ENCODE peak calls at places on chromosomes 3 and 15, in five cellular contexts. Z is AG09319; J is GM20000; O is neural crest cell; U is CD8-positive, alpha-beta T cell. H is an unnamed sample.
A peak's percentile ranks its signal among the peaks of the same experiment; 100 is the strongest.

GRCh38 chr3:139136459-139137190 is 91.9 kb upstream of the PRR23C start:
- DNase-seq in O (no peak), Z (no peak), J (no peak), U (no peak), H (no peak)

GRCh38 chr15:49187537-49188245 is 17.6 kb downstream of the GALK2 start:
- DNase-seq in O (no peak), Z (no peak), J (no peak), U (no peak), H (no peak)

GRCh38 chr15:45157974-45158373 is 28.2 kb downstream of the DUOX1 start:
- DNase-seq in O (no peak), Z (peak; percentile 35), J (no peak), U (no peak), H (no peak)

GRCh38 chr15:47119349-47119748 is 598.0 kb upstream of the SEMA6D start:
- DNase-seq in J (no peak), U (no peak), O (no peak), Z (no peak), H (no peak)

GRCh38 chr3:182509312-182509711 is 284.0 kb upstream of the ATP11B start:
- DNase-seq in J (no peak), O (no peak), U (no peak), Z (no peak), H (no peak)

GRCh38 chr15:78284758-78285157 is 14.7 kb downstream of the SKIC8 start:
- DNase-seq in U (no peak), Z (no peak), O (no peak), J (no peak), H (no peak)

GRCh38 chr15:57122080-57122845 is 203.8 kb downstream of the TCF12 start:
- DNase-seq in Z (no peak), J (no peak), O (no peak), U (no peak), H (no peak)

GRCh38 chr3:180747805-180748361 is 68.6 kb upstream of the CCDC39 start:
- DNase-seq in U (no peak), J (no peak), Z (no peak), O (no peak), H (no peak)

GRCh38 chr3:172341482-172342059 is 106.7 kb downstream of the GHSR start:
- DNase-seq in U (no peak), J (peak; percentile 43), O (no peak), Z (no peak), H (peak; percentile 51)

GRCh38 chr3:45489730-45490309 is 101.4 kb downstream of the LARS2 start:
- DNase-seq in U (no peak), J (no peak), O (no peak), Z (no peak), H (no peak)

GRCh38 chr3:18830087-18830486 is 318.2 kb upstream of the KCNH8 start:
- DNase-seq in Z (no peak), J (no peak), O (no peak), U (no peak), H (no peak)

GRCh38 chr3:8709287-8709686 is 24.3 kb upstream of the CAV3 start:
- DNase-seq in O (no peak), U (no peak), J (peak; percentile 1), Z (no peak), H (no peak)

GRCh38 chr3:8709801-8710524 is 23.6 kb upstream of the CAV3 start:
- DNase-seq in Z (no peak), J (peak; percentile 0), O (no peak), U (no peak), H (peak; percentile 2)

GRCh38 chr3:8713901-8714759 is 19.5 kb upstream of the CAV3 start:
- DNase-seq in J (peak; percentile 42), Z (no peak), O (no peak), U (no peak), H (peak; percentile 47)

GRCh38 chr3:8712871-8713360 is 20.7 kb upstream of the CAV3 start:
- DNase-seq in J (no peak), Z (no peak), U (no peak), O (no peak), H (no peak)

DNA sequence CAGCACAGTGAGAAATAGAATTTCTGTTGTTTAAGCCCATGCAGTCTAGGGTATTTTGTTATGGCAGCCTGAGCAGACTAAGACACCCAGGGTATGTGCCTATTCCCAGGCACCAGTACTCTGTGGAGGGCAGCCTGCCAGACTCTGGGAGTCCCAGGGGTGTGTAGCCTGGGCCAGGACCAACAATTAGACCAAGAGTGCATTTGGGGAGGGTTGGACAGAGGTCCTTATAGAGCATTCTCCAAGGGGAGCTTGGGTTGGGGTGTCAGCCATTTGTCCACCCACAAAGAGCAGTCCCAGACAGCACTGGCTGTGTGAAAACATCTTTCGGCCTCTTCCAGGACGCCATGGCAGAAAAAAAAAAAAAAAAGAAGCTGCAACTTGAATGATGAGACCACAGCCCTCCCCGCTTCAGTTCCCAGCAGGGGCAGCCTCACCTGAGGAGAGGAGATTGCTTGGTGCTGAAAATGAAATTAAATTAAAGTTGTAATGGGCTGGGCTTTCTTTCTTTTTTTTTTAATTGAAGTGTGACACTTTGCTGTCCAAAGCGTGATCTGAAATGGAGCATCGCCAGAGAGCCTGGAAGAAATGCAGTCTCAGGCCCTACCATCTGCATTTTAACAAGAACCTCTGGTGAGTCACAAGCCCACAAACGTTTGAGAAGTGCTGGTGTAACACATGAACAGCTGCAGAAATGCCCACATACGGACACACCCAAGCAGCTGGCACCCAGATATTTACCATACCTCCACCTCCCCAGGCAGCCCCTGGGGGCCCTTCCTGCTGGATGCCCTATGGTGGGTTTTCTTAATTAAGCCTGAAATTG is 21.3 kb upstream of the CAV3 start:
- DNase-seq in J (no peak), Z (peak; percentile 12), O (no peak), U (no peak), H (no peak)
- TF ChIP-seq CTCF in J (no peak), Z (no peak), O (no peak), U (no peak), H (no peak)

DNA sequence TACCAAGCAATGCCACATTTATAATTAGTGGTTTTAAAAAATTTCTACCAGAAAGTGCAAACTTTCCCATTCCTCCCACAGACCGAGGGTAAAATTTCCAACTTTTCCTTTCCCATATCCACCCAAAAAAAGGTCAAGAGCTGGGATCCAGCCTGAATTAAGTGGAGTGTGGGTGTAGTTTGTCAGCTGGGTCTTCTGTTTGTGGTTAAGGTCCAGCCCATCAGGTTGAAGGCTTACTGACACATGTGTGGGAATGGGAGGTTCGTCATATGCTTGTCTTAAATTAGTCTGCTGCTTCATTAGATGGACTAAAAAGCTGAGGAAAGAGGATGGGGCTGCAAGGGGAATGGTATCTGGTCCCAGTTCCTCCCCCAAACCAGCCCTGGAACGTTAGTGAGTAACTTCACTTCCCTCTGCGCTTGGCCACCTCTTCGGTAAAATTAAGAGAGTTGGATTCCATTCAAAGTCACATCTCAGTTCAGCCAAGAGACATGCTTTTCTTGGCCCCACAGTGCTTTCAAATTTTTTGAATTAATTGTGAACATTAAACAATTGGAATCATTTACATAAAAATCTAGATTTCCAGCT is 59.0 kb upstream of the PLCL2 start:
- DNase-seq in Z (no peak), U (no peak), J (no peak), O (no peak), H (no peak)
- TF ChIP-seq CTCF in Z (no peak), U (no peak), J (no peak), O (no peak), H (no peak)

GRCh38 chr3:108462899-108463298 is 47.5 kb downstream of the MYH15 start:
- DNase-seq in U (no peak), Z (no peak), O (no peak), J (no peak), H (no peak)
- TF ChIP-seq CTCF in U (no peak), Z (no peak), O (no peak), J (no peak), H (no peak)

DNA sequence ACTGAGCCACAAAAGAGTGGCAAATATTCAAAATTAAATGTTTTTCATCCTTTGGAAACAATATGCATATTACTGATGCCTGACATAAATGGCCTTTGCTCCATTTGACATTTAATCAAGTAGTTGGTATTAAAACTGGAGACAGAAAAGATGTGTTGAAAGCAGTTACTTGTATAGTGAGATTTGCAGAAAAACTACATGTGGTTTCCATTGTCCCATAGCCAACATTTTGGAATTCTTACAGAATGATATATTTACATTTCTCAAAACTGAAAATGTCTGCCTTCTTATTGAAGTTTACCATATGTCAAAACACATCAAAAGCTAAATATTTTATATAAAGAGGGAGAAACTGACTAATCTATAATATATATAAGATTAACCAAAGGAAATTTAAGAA is 21.6 kb downstream of the SHOX2 start:
- DNase-seq in Z (no peak), U (no peak), O (no peak), J (no peak), H (no peak)
- TF ChIP-seq CTCF in Z (no peak), U (no peak), O (no peak), J (no peak), H (no peak)

DNA sequence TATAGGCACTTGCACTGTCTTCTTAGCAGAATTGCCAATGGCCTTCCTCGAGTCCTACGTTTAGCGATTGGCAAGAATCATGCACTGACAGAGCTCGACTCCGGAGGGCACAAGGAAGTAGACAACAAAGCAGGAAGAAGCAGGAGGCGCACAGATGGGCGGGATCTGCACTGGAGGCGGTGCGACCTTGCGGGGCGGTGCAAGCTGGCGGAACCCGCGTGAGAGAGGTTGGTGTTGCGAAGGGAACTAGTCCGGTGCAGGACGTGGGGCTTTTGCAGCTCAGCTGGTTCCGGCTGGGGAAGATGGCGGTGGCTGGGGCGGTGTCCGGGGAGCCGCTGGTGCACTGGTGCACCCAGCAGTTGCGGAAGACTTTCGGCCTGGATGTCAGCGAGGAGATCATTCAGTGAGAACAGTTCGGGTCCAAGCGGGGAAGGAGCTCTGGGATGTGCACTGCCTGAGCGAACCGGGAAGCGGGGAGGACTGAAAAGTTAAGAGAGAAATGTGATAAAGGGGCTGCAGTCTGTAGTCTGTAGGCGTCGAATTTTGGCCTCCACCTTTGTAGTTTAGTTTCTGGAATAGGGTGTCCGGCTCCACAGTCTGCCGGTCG is at the start of gene TRIP4:
- DNase-seq in Z (peak; percentile 92), J (peak; percentile 89), O (peak; percentile 92), U (peak; percentile 93), H (peak; percentile 92)
- TF ChIP-seq CTCF in Z (peak; percentile 11), J (peak; percentile 2), O (no peak), U (no peak), H (peak; percentile 31)

GRCh38 chr3:141939759-141940158 is 63.3 kb downstream of the ATP1B3 start:
- DNase-seq in O (no peak), Z (no peak), J (no peak), U (no peak), H (no peak)

GRCh38 chr3:141938011-141938350 is 61.5 kb downstream of the ATP1B3 start:
- DNase-seq in O (no peak), J (no peak), U (no peak), Z (no peak), H (no peak)

GRCh38 chr3:141941093-141941492 is 64.7 kb downstream of the ATP1B3 start:
- DNase-seq in O (no peak), Z (no peak), J (no peak), U (no peak), H (no peak)

GRCh38 chr3:141942006-141942405 is 65.6 kb downstream of the ATP1B3 start:
- DNase-seq in Z (no peak), O (no peak), J (no peak), U (no peak), H (no peak)

GRCh38 chr3:141940204-141940776 is 63.8 kb downstream of the ATP1B3 start:
- DNase-seq in J (no peak), U (no peak), Z (no peak), O (no peak), H (no peak)
- TF ChIP-seq CTCF in J (no peak), U (no peak), Z (no peak), O (no peak), H (peak; percentile 10)

GRCh38 chr3:155101398-155101797 is 21.3 kb downstream of the MME start:
- DNase-seq in O (no peak), U (no peak), Z (peak; percentile 35), J (no peak), H (no peak)
- TF ChIP-seq CTCF in O (no peak), U (no peak), Z (no peak), J (no peak), H (no peak)

GRCh38 chr15:89406756-89407650 is 72.4 kb upstream of the POLG start:
- DNase-seq in U (no peak), Z (no peak), J (peak; percentile 20), O (no peak), H (no peak)
- TF ChIP-seq CTCF in U (no peak), Z (no peak), J (no peak), O (peak; percentile 14), H (no peak)

H was measured in GM13977.